ENCODE peak calls at places on chromosomes 12 and 14, in six cellular contexts. One of them, this sample, is unnamed.

GRCh38 chr12:101004891-101005290 is 205.1 kb downstream of the SLC5A8 start:
- DNase-seq in colonic mucosa: no peak
- DNase-seq in lower leg skin: no peak
- DNase-seq in psoas muscle: no peak
- DNase-seq in stomach: no peak
- DNase-seq in astrocyte of the spinal cord: peak
- DNase-seq in this sample: no peak

GRCh38 chr12:113961921-113962710 is 4.0 kb downstream of the RBM19 start:
- DNase-seq in colonic mucosa: no peak
- DNase-seq in lower leg skin: no peak
- DNase-seq in psoas muscle: no peak
- DNase-seq in stomach: no peak
- DNase-seq in astrocyte of the spinal cord: no peak
- DNase-seq in this sample: no peak

GRCh38 chr12:50362671-50363070 is 33.7 kb downstream of the FAM186A start:
- DNase-seq in colonic mucosa: no peak
- DNase-seq in lower leg skin: no peak
- DNase-seq in psoas muscle: no peak
- DNase-seq in stomach: no peak
- DNase-seq in astrocyte of the spinal cord: no peak
- DNase-seq in this sample: no peak

GRCh38 chr12:78038986-78039385 is 208.3 kb downstream of the NAV3 start:
- DNase-seq in colonic mucosa: no peak
- DNase-seq in lower leg skin: no peak
- DNase-seq in psoas muscle: no peak
- DNase-seq in stomach: no peak
- DNase-seq in astrocyte of the spinal cord: no peak
- DNase-seq in this sample: no peak

GRCh38 chr12:30985814-30986452 is 59.4 kb downstream of the TSPAN11 start:
- DNase-seq in colonic mucosa: peak
- DNase-seq in lower leg skin: peak
- DNase-seq in psoas muscle: no peak
- DNase-seq in stomach: peak
- DNase-seq in astrocyte of the spinal cord: peak
- DNase-seq in this sample: no peak

GRCh38 chr12:24499151-24500146 is 449.5 kb downstream of the BCAT1 start:
- DNase-seq in colonic mucosa: no peak
- DNase-seq in lower leg skin: no peak
- DNase-seq in psoas muscle: no peak
- DNase-seq in stomach: no peak
- DNase-seq in astrocyte of the spinal cord: peak
- DNase-seq in this sample: no peak

GRCh38 chr12:65830305-65830704 is 6.0 kb downstream of the HMGA2 start:
- DNase-seq in colonic mucosa: no peak
- DNase-seq in lower leg skin: no peak
- DNase-seq in psoas muscle: no peak
- DNase-seq in stomach: no peak
- DNase-seq in astrocyte of the spinal cord: peak
- DNase-seq in this sample: no peak

GRCh38 chr12:105342464-105342863 is 12.0 kb downstream of the C12orf75 start:
- DNase-seq in colonic mucosa: no peak
- DNase-seq in lower leg skin: no peak
- DNase-seq in psoas muscle: no peak
- DNase-seq in stomach: no peak
- DNase-seq in astrocyte of the spinal cord: no peak
- DNase-seq in this sample: no peak

GRCh38 chr12:168763-169525 is 45.0 kb downstream of the SLC6A12 start:
- DNase-seq in colonic mucosa: no peak
- DNase-seq in lower leg skin: no peak
- DNase-seq in psoas muscle: no peak
- DNase-seq in stomach: no peak
- DNase-seq in astrocyte of the spinal cord: peak
- DNase-seq in this sample: no peak

GRCh38 chr14:99136047-99136400 is 136.0 kb downstream of the BCL11B start:
- DNase-seq in colonic mucosa: peak
- DNase-seq in lower leg skin: no peak
- DNase-seq in psoas muscle: no peak
- DNase-seq in stomach: peak
- DNase-seq in astrocyte of the spinal cord: no peak
- DNase-seq in this sample: no peak

GRCh38 chr12:27870939-27871338 is 90.9 kb upstream of the MANSC4 start:
- DNase-seq in colonic mucosa: no peak
- DNase-seq in lower leg skin: no peak
- DNase-seq in psoas muscle: no peak
- DNase-seq in stomach: no peak
- DNase-seq in astrocyte of the spinal cord: peak
- DNase-seq in this sample: no peak

GRCh38 chr14:95870772-95871171 is 5.9 kb upstream of the TUNAR start:
- DNase-seq in colonic mucosa: no peak
- DNase-seq in lower leg skin: no peak
- DNase-seq in psoas muscle: no peak
- DNase-seq in stomach: no peak
- DNase-seq in astrocyte of the spinal cord: no peak
- DNase-seq in this sample: no peak

GRCh38 chr12:81077686-81078441 is at the start of gene ACSS3:
- DNase-seq in colonic mucosa: peak
- DNase-seq in lower leg skin: peak
- DNase-seq in psoas muscle: peak
- DNase-seq in stomach: peak
- DNase-seq in astrocyte of the spinal cord: peak
- DNase-seq in this sample: no peak

GRCh38 chr12:24360057-24360456 is 410.6 kb upstream of the SOX5 start:
- DNase-seq in colonic mucosa: no peak
- DNase-seq in lower leg skin: no peak
- DNase-seq in psoas muscle: no peak
- DNase-seq in stomach: no peak
- DNase-seq in astrocyte of the spinal cord: no peak
- DNase-seq in this sample: no peak

GRCh38 chr12:22272596-22272995 is 61.9 kb downstream of the ST8SIA1 start:
- DNase-seq in colonic mucosa: no peak
- DNase-seq in lower leg skin: no peak
- DNase-seq in psoas muscle: no peak
- DNase-seq in stomach: no peak
- DNase-seq in astrocyte of the spinal cord: no peak
- DNase-seq in this sample: no peak

GRCh38 chr12:67411562-67411961 is 142.4 kb downstream of the CAND1 start:
- DNase-seq in colonic mucosa: no peak
- DNase-seq in lower leg skin: no peak
- DNase-seq in psoas muscle: no peak
- DNase-seq in stomach: no peak
- DNase-seq in astrocyte of the spinal cord: no peak
- DNase-seq in this sample: no peak

GRCh38 chr12:44589697-44590096 is 286.4 kb downstream of the NELL2 start:
- DNase-seq in colonic mucosa: no peak
- DNase-seq in lower leg skin: no peak
- DNase-seq in psoas muscle: no peak
- DNase-seq in stomach: no peak
- DNase-seq in astrocyte of the spinal cord: no peak
- DNase-seq in this sample: no peak

GRCh38 chr12:7758346-7758745 is 6.7 kb upstream of the NANOGNB start:
- DNase-seq in colonic mucosa: no peak
- DNase-seq in lower leg skin: no peak
- DNase-seq in psoas muscle: no peak
- DNase-seq in stomach: no peak
- DNase-seq in astrocyte of the spinal cord: no peak
- DNase-seq in this sample: no peak

GRCh38 chr14:92500491-92500941 is 13.1 kb upstream of the RIN3 start:
- DNase-seq in colonic mucosa: no peak
- DNase-seq in lower leg skin: no peak
- DNase-seq in psoas muscle: no peak
- DNase-seq in stomach: no peak
- DNase-seq in astrocyte of the spinal cord: peak
- DNase-seq in this sample: no peak

GRCh38 chr12:95231190-95231589 is 13.6 kb downstream of the VEZT start:
- DNase-seq in colonic mucosa: no peak
- DNase-seq in lower leg skin: no peak
- DNase-seq in psoas muscle: no peak
- DNase-seq in stomach: no peak
- DNase-seq in astrocyte of the spinal cord: peak
- DNase-seq in this sample: no peak

GRCh38 chr14:104975481-104976197 is 2.5 kb downstream of the AHNAK2 start:
- DNase-seq in colonic mucosa: no peak
- DNase-seq in lower leg skin: no peak
- DNase-seq in psoas muscle: no peak
- DNase-seq in stomach: no peak
- DNase-seq in astrocyte of the spinal cord: no peak
- DNase-seq in this sample: no peak

GRCh38 chr14:98219638-98220037 is 1052.4 kb downstream of the BCL11B start:
- DNase-seq in colonic mucosa: no peak
- DNase-seq in lower leg skin: no peak
- DNase-seq in psoas muscle: no peak
- DNase-seq in stomach: no peak
- DNase-seq in astrocyte of the spinal cord: no peak
- DNase-seq in this sample: no peak

GRCh38 chr12:124739953-124740561 is 123.6 kb downstream of the SCARB1 start:
- DNase-seq in colonic mucosa: no peak
- DNase-seq in lower leg skin: no peak
- DNase-seq in psoas muscle: no peak
- DNase-seq in stomach: no peak
- DNase-seq in astrocyte of the spinal cord: no peak
- DNase-seq in this sample: no peak

GRCh38 chr12:124742111-124742510 is 121.6 kb downstream of the SCARB1 start:
- DNase-seq in colonic mucosa: no peak
- DNase-seq in lower leg skin: no peak
- DNase-seq in psoas muscle: no peak
- DNase-seq in stomach: peak
- DNase-seq in astrocyte of the spinal cord: no peak
- DNase-seq in this sample: peak

GRCh38 chr12:124738636-124739467 is 124.8 kb downstream of the SCARB1 start:
- DNase-seq in colonic mucosa: no peak
- DNase-seq in lower leg skin: no peak
- DNase-seq in psoas muscle: no peak
- DNase-seq in stomach: peak
- DNase-seq in astrocyte of the spinal cord: peak
- DNase-seq in this sample: no peak

GRCh38 chr12:124741211-124741610 is 122.5 kb downstream of the SCARB1 start:
- DNase-seq in colonic mucosa: no peak
- DNase-seq in lower leg skin: no peak
- DNase-seq in psoas muscle: no peak
- DNase-seq in stomach: no peak
- DNase-seq in astrocyte of the spinal cord: no peak
- DNase-seq in this sample: no peak

GRCh38 chr12:124740691-124741137 is 123.0 kb downstream of the SCARB1 start:
- DNase-seq in colonic mucosa: no peak
- DNase-seq in lower leg skin: no peak
- DNase-seq in psoas muscle: peak
- DNase-seq in stomach: peak
- DNase-seq in astrocyte of the spinal cord: no peak
- DNase-seq in this sample: no peak
- H3K4me3 ChIP-seq in colonic mucosa: no peak
- H3K4me3 ChIP-seq in lower leg skin: no peak
- H3K4me3 ChIP-seq in psoas muscle: no peak
- H3K4me3 ChIP-seq in stomach: no peak
- H3K4me3 ChIP-seq in astrocyte of the spinal cord: no peak
- H3K4me3 ChIP-seq in this sample: no peak

DNA sequence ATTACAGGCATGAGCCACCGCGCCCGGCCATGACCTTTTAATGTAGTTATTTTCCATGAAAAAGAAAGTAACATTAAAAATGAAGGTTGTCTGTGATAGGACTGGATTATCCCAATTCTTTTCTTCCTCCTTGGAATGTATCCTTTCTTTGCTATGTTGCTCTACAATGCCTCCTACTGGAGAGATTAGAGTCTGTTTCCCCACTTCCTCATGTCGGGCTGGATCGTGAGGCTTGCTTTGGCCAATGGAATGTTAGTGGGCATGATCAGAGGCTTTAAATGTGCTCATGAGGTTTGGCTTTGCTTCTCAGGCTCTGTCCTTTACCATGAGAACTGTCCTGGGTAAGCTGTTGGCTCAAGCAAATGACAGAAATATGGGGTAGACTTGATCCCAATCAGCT is 34.7 kb upstream of the SOCS2 start:
- DNase-seq in colonic mucosa: no peak
- DNase-seq in lower leg skin: no peak
- DNase-seq in psoas muscle: no peak
- DNase-seq in stomach: no peak
- DNase-seq in astrocyte of the spinal cord: no peak
- DNase-seq in this sample: no peak
- TF ChIP-seq CTCF in colonic mucosa: no peak
- TF ChIP-seq CTCF in lower leg skin: no peak
- TF ChIP-seq CTCF in psoas muscle: no peak
- TF ChIP-seq CTCF in stomach: no peak
- TF ChIP-seq CTCF in astrocyte of the spinal cord: no peak
- TF ChIP-seq CTCF in this sample: no peak

DNA sequence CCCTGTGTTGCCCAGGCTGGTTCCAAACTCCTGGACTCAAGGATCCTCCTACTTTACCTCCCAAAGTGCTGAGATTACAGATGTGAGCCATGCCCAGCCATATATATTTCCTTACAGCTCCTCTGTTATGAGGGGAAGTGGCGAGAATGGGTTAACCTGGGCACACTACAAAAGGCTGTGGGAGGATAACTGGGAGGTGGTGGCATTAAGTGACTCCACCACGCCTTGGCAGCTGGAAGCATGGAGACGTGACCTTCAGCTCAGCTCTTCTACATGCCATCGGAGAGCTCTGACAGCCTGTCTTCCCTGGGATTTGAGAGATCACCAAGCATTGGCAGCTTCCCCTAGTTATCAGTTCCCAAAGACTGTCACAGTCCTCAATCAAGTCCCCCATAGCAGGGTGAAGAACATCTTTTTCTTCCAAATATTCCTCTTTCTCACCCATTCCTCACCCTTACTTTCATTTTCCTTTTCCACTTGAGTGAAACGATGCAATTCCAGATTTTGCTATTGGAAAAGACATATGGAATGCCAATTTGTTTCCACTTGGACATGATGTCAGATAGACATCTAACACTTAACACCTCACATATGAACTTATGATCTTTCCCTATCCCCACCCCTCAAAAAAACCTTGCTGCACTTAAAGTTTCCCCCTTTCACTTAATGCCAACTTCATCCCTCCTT is 48.5 kb downstream of the PHLDA1 start:
- DNase-seq in colonic mucosa: peak
- DNase-seq in lower leg skin: no peak
- DNase-seq in psoas muscle: no peak
- DNase-seq in stomach: no peak
- DNase-seq in astrocyte of the spinal cord: no peak
- DNase-seq in this sample: no peak
- H3K4me3 ChIP-seq in colonic mucosa: no peak
- H3K4me3 ChIP-seq in lower leg skin: no peak
- H3K4me3 ChIP-seq in psoas muscle: peak
- H3K4me3 ChIP-seq in stomach: peak
- H3K4me3 ChIP-seq in astrocyte of the spinal cord: no peak
- H3K4me3 ChIP-seq in this sample: no peak

DNA sequence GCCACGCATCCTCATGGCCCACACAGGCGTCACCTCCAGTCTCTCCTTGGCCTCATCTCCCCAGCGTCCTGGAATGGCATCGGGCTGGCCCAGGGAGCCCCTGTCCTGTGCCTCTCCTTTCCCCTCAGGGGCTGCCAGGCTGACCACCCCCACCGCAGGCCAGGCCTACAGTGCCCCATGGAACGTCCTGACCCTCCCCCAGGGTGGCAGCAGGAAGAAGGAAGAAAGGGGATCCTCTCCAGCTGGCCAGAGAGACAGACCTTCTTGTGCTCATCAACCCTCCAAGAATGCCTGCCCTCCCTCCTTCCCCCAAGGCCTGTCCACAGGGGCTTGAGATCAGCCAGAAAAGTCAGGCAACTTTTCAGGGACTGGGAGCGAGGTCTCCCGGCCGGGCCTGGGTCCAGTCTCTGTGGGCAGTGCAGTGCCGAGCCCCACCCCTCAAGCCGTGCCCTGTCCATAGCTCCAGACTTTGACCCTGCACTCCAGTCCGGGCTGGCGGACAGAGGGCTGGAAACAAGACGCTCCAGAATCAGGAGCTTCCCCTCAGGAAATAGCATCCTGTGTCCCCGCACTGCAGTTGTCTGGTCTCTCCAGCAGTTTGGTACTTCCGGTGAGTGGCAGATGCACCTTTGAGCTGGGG is at the start of gene DAO:
- DNase-seq in colonic mucosa: no peak
- DNase-seq in lower leg skin: no peak
- DNase-seq in psoas muscle: no peak
- DNase-seq in stomach: no peak
- DNase-seq in astrocyte of the spinal cord: no peak
- DNase-seq in this sample: no peak
- TF ChIP-seq CTCF in colonic mucosa: no peak
- TF ChIP-seq CTCF in lower leg skin: no peak
- TF ChIP-seq CTCF in psoas muscle: no peak
- TF ChIP-seq CTCF in stomach: no peak
- TF ChIP-seq CTCF in astrocyte of the spinal cord: no peak
- TF ChIP-seq CTCF in this sample: no peak